ENCODE peak calls at places on chromosomes 13 and 19, in ten cellular contexts. I is HepG2, R is GM12878, X is PC-3, H is HCT116, F is fibroblast of lung, Z is neuronal stem cell, E is SK-N-SH, U is mesenchymal stem cell, D is IMR-90. N is an unnamed sample. For H3K36me3, the result is how much of the 10 kb centered on the place peaks cover.

GRCh38 chr19:48385461-48386087 is 5.8 kb downstream of the KDELR1 start:
- DNase-seq in Z (no peak), X (no peak), H (no peak), F (no peak), E (no peak), R (no peak), I (no peak), U (no peak), D (no peak), N (no peak)

GRCh38 chr13:111847964-111848363 is 219.0 kb upstream of the SOX1 start:
- DNase-seq in Z (no peak), F (no peak), I (no peak), U (no peak), E (no peak), X (no peak), D (no peak), H (no peak), R (no peak), N (no peak)

GRCh38 chr19:13459351-13459750 is 46.9 kb downstream of the CACNA1A start:
- DNase-seq in R (no peak), Z (peak), U (no peak), F (no peak), X (no peak), H (no peak), I (no peak), E (no peak), D (no peak), N (no peak)

GRCh38 chr19:17441241-17442135 is 7.0 kb downstream of the TMEM221 start:
- DNase-seq in X (peak), F (peak), Z (no peak), E (peak), D (no peak), R (no peak), U (peak), H (no peak), I (peak), N (no peak)

GRCh38 chr13:19586904-19587634 is 25.7 kb upstream of the TPTE2 start:
- DNase-seq in R (peak), D (peak), X (peak), E (peak), F (peak), H (no peak), Z (no peak), I (peak), U (no peak), N (no peak)

GRCh38 chr19:50669319-50670101 is 20.3 kb downstream of the C19orf81 start:
- DNase-seq in Z (no peak), R (no peak), I (no peak), H (no peak), D (peak), U (no peak), X (peak), F (peak), E (peak), N (peak)

GRCh38 chr13:42333613-42334328 is 61.8 kb downstream of the AKAP11 start:
- DNase-seq in R (no peak), E (no peak), U (peak), H (no peak), Z (peak), I (peak), F (peak), D (peak), X (peak), N (peak)

GRCh38 chr13:24644051-24644450 is 36.2 kb upstream of the ATP12A start:
- DNase-seq in R (no peak), Z (no peak), H (no peak), U (peak), I (no peak), F (peak), D (peak), E (no peak), X (peak), N (no peak)

GRCh38 chr13:98586400-98587144 is 9.7 kb upstream of the STK24 start:
- DNase-seq in R (no peak), I (peak), Z (no peak), F (no peak), H (no peak), U (no peak), X (no peak), D (no peak), E (peak), N (no peak)

GRCh38 chr13:67353891-67354459 is 123.8 kb upstream of the PCDH9 start:
- DNase-seq in Z (no peak), X (no peak), D (peak), H (no peak), I (no peak), E (no peak), F (peak), U (peak), R (no peak), N (no peak)

GRCh38 chr19:7772752-7773291 is 9.8 kb downstream of the CLEC4M start:
- DNase-seq in D (no peak), R (peak), I (no peak), X (no peak), E (no peak), U (peak), H (no peak), F (peak), Z (no peak), N (no peak)

GRCh38 chr19:16896098-16896912 is 7.5 kb downstream of the F2RL3 start:
- DNase-seq in R (no peak), F (no peak), U (no peak), E (no peak), D (no peak), X (no peak), H (no peak), I (no peak), Z (peak), N (peak)

GRCh38 chr19:49806613-49806946 is 6.5 kb downstream of the FUZ start:
- DNase-seq in E (no peak), R (no peak), F (no peak), D (no peak), U (no peak), X (no peak), I (no peak), Z (no peak), H (no peak), N (peak)

GRCh38 chr13:48626077-48626449 is 27.7 kb upstream of the CYSLTR2 start:
- DNase-seq in R (no peak), I (peak), E (no peak), U (peak), D (peak), F (peak), X (no peak), H (no peak), Z (no peak), N (peak)

GRCh38 chr13:41383400-41383799 is 72.3 kb downstream of the NAA16 start:
- DNase-seq in D (peak), Z (no peak), H (no peak), R (no peak), F (peak), X (no peak), U (peak), I (no peak), E (no peak), N (no peak)

GRCh38 chr19:5133986-5134595 is 165.2 kb downstream of the KDM4B start:
- DNase-seq in F (no peak), U (no peak), D (no peak), R (no peak), X (no peak), Z (no peak), E (no peak), I (no peak), H (no peak), N (no peak)

GRCh38 chr19:58217069-58217481 is 11.6 kb upstream of the ZNF544 start:
- DNase-seq in E (no peak), H (no peak), F (no peak), X (no peak), Z (no peak), I (no peak), R (no peak), U (no peak), D (no peak), N (no peak)

DNA sequence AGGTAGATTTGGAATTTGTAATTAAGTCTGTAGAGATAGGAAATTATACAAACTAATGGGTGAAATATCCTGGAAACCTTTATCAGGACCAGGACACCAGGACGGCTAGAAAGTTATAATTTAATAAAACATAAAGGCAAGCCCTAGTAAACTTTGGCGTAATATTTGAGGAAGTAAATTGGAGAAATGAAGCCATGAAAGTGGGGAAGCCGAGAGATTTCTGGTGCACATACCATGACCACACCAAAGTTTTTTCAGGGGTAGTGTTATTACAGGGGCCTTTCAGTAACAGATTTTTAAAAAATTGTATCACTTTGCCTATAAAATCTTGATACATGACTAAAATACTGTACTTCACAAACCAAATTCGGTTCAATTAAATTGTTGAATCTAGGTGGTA is 54.7 kb upstream of the URAD start:
- DNase-seq in I (no peak), U (no peak), D (no peak), H (no peak), R (no peak), Z (no peak), F (no peak), E (no peak), X (no peak), N (no peak)
- H3K4me2 ChIP-seq in I (no peak), U (no peak), D (no peak), H (no peak), R (no peak), Z (no peak), F (no peak), E (no peak), X (no peak), N (no peak)

GRCh38 chr13:100890645-100891044 is 216.1 kb upstream of the TMTC4 start:
- DNase-seq in H (no peak), I (no peak), D (no peak), R (no peak), E (no peak), F (no peak), U (no peak), Z (no peak), X (no peak), N (no peak)
- H3K36me3 ChIP-seq in H (under half), I (under half), D (under half), R (under half), E (under half), F (under half), U (under half), Z (under half), X (under half), N (under half)

GRCh38 chr19:35088514-35088913 is 27.1 kb upstream of the FXYD3 start:
- DNase-seq in I (no peak), F (peak), U (peak), E (no peak), R (no peak), D (peak), Z (no peak), X (peak), H (no peak), N (peak)
- H3K4me2 ChIP-seq in I (no peak), F (no peak), U (no peak), E (peak), R (no peak), D (no peak), Z (no peak), X (no peak), H (no peak), N (no peak)

DNA sequence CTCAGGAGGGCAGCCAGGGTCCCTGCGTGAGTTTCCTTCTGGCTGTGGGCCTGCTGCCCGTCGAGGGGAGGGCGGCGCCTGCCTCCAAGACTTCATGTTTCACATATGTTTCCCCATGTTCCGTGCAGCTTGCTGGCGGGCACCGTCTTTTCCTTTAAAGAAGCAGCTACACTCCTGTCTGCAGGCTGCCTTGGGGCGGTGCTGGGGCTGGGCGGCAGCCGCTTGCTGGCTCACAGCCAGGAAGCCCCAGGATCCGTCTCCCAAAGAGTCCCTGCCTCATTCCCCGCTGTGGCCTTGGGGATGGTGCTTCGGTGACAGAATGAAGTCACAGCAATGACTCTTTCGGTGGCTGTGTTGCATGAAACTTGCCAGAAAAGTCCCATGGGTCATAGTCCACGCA is 24.9 kb downstream of the PIAS4 start:
- DNase-seq in Z (no peak), E (no peak), U (no peak), X (no peak), H (no peak), F (no peak), I (no peak), R (no peak), D (no peak), N (no peak)
- H3K36me3 ChIP-seq in Z (under half), E (under half), U (half or more), X (under half), H (under half), F (under half), I (under half), R (under half), D (half or more), N (under half)